ENCODE peak calls at places on chromosomes 7 and 10, in six cellular contexts. C, E, Q, S, A and O are unnamed samples.
A peak's percentile ranks its signal among the peaks of the same experiment; 100 is the strongest.

GRCh38 chr10:110510086-110510485 is 12.4 kb downstream of the DUSP5 start:
- DNase-seq in C (no peak), E (no peak), Q (no peak), S (no peak), A (no peak), O (no peak)

GRCh38 chr10:82128527-82128926 is 253.5 kb downstream of the NRG3 start:
- DNase-seq in C (no peak), E (no peak), Q (no peak), S (no peak), A (no peak), O (no peak)

GRCh38 chr7:154302380-154302779 is 250.2 kb downstream of the DPP6 start:
- DNase-seq in C (no peak), E (no peak), Q (peak; percentile 20), S (no peak), A (no peak), O (no peak)

GRCh38 chr7:142690554-142691182 is 58.6 kb upstream of the PRSS1 start:
- DNase-seq in C (no peak), E (no peak), Q (peak; percentile 1), S (no peak), A (no peak), O (no peak)

GRCh38 chr10:13891542-13892431 is 305.0 kb downstream of the PRPF18 start:
- DNase-seq in C (no peak), E (peak; percentile 27), Q (peak; percentile 11), S (no peak), A (peak; percentile 43), O (no peak)

GRCh38 chr10:128386231-128386630 is 260.0 kb upstream of the MKI67 start:
- DNase-seq in C (no peak), E (no peak), Q (no peak), S (no peak), A (no peak), O (no peak)

GRCh38 chr7:44572771-44573170 is 937 bp downstream of the DDX56 start:
- DNase-seq in C (no peak), E (no peak), Q (no peak), S (no peak), A (no peak), O (no peak)

GRCh38 chr7:115782716-115783460 is 247.7 kb downstream of the TFEC start:
- DNase-seq in C (peak; percentile 6), E (no peak), Q (peak; percentile 61), S (no peak), A (no peak), O (no peak)

GRCh38 chr7:74115326-74115725 is 31.7 kb downstream of the LIMK1 start:
- DNase-seq in C (no peak), E (no peak), Q (no peak), S (no peak), A (no peak), O (no peak)

GRCh38 chr7:27482219-27482618 is 180.5 kb downstream of the HIBADH start:
- DNase-seq in C (no peak), E (no peak), Q (no peak), S (no peak), A (no peak), O (no peak)

GRCh38 chr7:94146408-94146807 is 142.3 kb upstream of the BET1 start:
- DNase-seq in C (no peak), E (peak; percentile 18), Q (no peak), S (no peak), A (no peak), O (no peak)

GRCh38 chr7:28623105-28623730 is 210.9 kb downstream of the CREB5 start:
- DNase-seq in C (peak; percentile 46), E (peak; percentile 28), Q (no peak), S (no peak), A (no peak), O (no peak)

GRCh38 chr10:70649526-70649925 is 22.8 kb upstream of the ADAMTS14 start:
- DNase-seq in C (peak; percentile 88), E (peak; percentile 52), Q (no peak), S (peak; percentile 18), A (no peak), O (no peak)

GRCh38 chr7:2864999-2865670 is 21.0 kb upstream of the GNA12 start:
- DNase-seq in C (peak; percentile 57), E (peak; percentile 74), Q (peak; percentile 57), S (no peak), A (peak; percentile 84), O (no peak)

GRCh38 chr7:137943132-137943551 is 58.7 kb downstream of the CREB3L2 start:
- DNase-seq in C (peak; percentile 84), E (no peak), Q (no peak), S (no peak), A (no peak), O (no peak)

GRCh38 chr7:99579956-99580777 is 17.9 kb upstream of the TMEM225B start:
- DNase-seq in C (no peak), E (peak; percentile 35), Q (peak; percentile 67), S (no peak), A (peak; percentile 77), O (no peak)

GRCh38 chr7:25901658-25902057 is 250.3 kb upstream of the NFE2L3 start:
- DNase-seq in C (no peak), E (no peak), Q (no peak), S (no peak), A (no peak), O (no peak)